ENCODE peak calls at places on chromosomes 16 and 17, in ten cellular contexts. S is astrocyte, P is DND-41, E is neural progenitor cell, Z is PC-3, M is adipocyte, D is mesendoderm, J is GM23248, C is IMR-90, O is SK-N-SH. T is an unnamed sample.

GRCh38 chr16:66041907-66042306 is 324.6 kb upstream of the CDH5 start:
- DNase-seq in S (no peak), P (no peak), E (no peak), Z (no peak), M (no peak), D (no peak), J (no peak), C (no peak), O (no peak), T (no peak)

GRCh38 chr17:82287849-82288601 is 14.5 kb upstream of the CSNK1D start:
- DNase-seq in S (peak), P (no peak), E (no peak), Z (peak), M (peak), D (no peak), J (no peak), C (peak), O (no peak), T (peak)

GRCh38 chr17:42585353-42585752 is 7.8 kb upstream of the PSMC3IP start:
- DNase-seq in S (no peak), P (no peak), E (no peak), Z (no peak), M (peak), D (no peak), J (no peak), C (no peak), O (no peak), T (no peak)

GRCh38 chr16:56611281-56611833 is 3.0 kb downstream of the MT2A start:
- DNase-seq in S (peak), P (no peak), E (no peak), Z (no peak), M (peak), D (no peak), J (peak), C (peak), O (no peak), T (peak)

GRCh38 chr17:72576289-72576759 is 455.5 kb downstream of the SOX9 start:
- DNase-seq in S (no peak), P (no peak), E (peak), Z (no peak), M (no peak), D (peak), J (no peak), C (no peak), O (no peak), T (no peak)

GRCh38 chr17:59754547-59754946 is 47.1 kb downstream of the VMP1 start:
- DNase-seq in S (peak), P (peak), E (no peak), Z (peak), M (peak), D (peak), J (peak), C (peak), O (no peak), T (peak)

GRCh38 chr16:11418506-11418905 is 73.2 kb downstream of the RMI2 start:
- DNase-seq in S (peak), P (no peak), E (no peak), Z (no peak), M (no peak), D (no peak), J (no peak), C (no peak), O (no peak), T (no peak)

GRCh38 chr17:6420173-6420641 is 14.7 kb downstream of the AIPL1 start:
- DNase-seq in S (no peak), P (no peak), E (peak), Z (peak), M (peak), D (peak), J (peak), C (peak), O (no peak), T (no peak)

GRCh38 chr17:3385869-3386816 is at the start of gene OR3A2:
- DNase-seq in S (no peak), P (no peak), E (peak), Z (no peak), M (no peak), D (peak), J (no peak), C (no peak), O (no peak), T (no peak)

GRCh38 chr17:82832881-82833475 is 6.8 kb downstream of the ZNF750 start:
- DNase-seq in S (no peak), P (no peak), E (no peak), Z (no peak), M (no peak), D (no peak), J (no peak), C (no peak), O (no peak), T (no peak)

GRCh38 chr16:89318871-89319627 is 101.5 kb downstream of the ZNF778 start:
- DNase-seq in S (no peak), P (no peak), E (no peak), Z (no peak), M (no peak), D (no peak), J (no peak), C (no peak), O (no peak), T (no peak)

GRCh38 chr16:48323783-48324775 is 61.1 kb downstream of the SIAH1 start:
- DNase-seq in S (no peak), P (no peak), E (no peak), Z (no peak), M (peak), D (no peak), J (peak), C (peak), O (no peak), T (no peak)

GRCh38 chr17:78535285-78536197 is 41.7 kb downstream of the DNAH17 start:
- DNase-seq in S (no peak), P (no peak), E (no peak), Z (peak), M (no peak), D (no peak), J (no peak), C (no peak), O (no peak), T (no peak)

GRCh38 chr17:1733759-1734158 is 8.9 kb upstream of the SERPINF2 start:
- DNase-seq in S (no peak), P (no peak), E (no peak), Z (no peak), M (no peak), D (no peak), J (no peak), C (no peak), O (peak), T (no peak)

GRCh38 chr17:74360993-74361612 is 565 bp downstream of the BTBD17 start:
- DNase-seq in S (no peak), P (no peak), E (peak), Z (no peak), M (no peak), D (peak), J (no peak), C (peak), O (no peak), T (no peak)

GRCh38 chr17:58328195-58329034 is at the start of gene TSPOAP1:
- DNase-seq in S (no peak), P (peak), E (peak), Z (no peak), M (no peak), D (peak), J (no peak), C (no peak), O (peak), T (no peak)

GRCh38 chr17:51860934-51861561 is 297.5 kb downstream of the CA10 start:
- DNase-seq in S (no peak), P (peak), E (peak), Z (peak), M (no peak), D (peak), J (peak), C (no peak), O (peak), T (no peak)

GRCh38 chr16:72244853-72245252 is 72.9 kb upstream of the PMFBP1 start:
- DNase-seq in S (no peak), P (no peak), E (no peak), Z (no peak), M (no peak), D (no peak), J (no peak), C (no peak), O (no peak), T (no peak)

GRCh38 chr17:27602721-27603445 is 28.1 kb upstream of the LGALS9 start:
- DNase-seq in S (no peak), P (peak), E (peak), Z (peak), M (peak), D (peak), J (peak), C (peak), O (peak), T (peak)

GRCh38 chr17:69090365-69090764 is 29.6 kb upstream of the ABCA9 start:
- DNase-seq in S (no peak), P (no peak), E (no peak), Z (no peak), M (no peak), D (no peak), J (peak), C (no peak), O (no peak), T (no peak)

GRCh38 chr17:63246344-63246743 is 199.8 kb downstream of the CYB561 start:
- DNase-seq in S (peak), P (no peak), E (no peak), Z (no peak), M (peak), D (no peak), J (peak), C (peak), O (peak), T (no peak)

GRCh38 chr16:6689643-6690042 is 643.0 kb upstream of the RBFOX1 start:
- DNase-seq in S (no peak), P (no peak), E (peak), Z (no peak), M (no peak), D (no peak), J (no peak), C (no peak), O (no peak), T (no peak)

GRCh38 chr16:48895142-48895541 is 285.2 kb upstream of the N4BP1 start:
- DNase-seq in S (no peak), P (peak), E (peak), Z (no peak), M (no peak), D (no peak), J (no peak), C (no peak), O (no peak), T (no peak)

GRCh38 chr16:10309271-10309932 is 76.5 kb upstream of the ATF7IP2 start:
- DNase-seq in S (no peak), P (no peak), E (no peak), Z (no peak), M (no peak), D (no peak), J (no peak), C (no peak), O (no peak), T (no peak)

GRCh38 chr16:10314811-10315210 is 71.0 kb upstream of the ATF7IP2 start:
- DNase-seq in S (peak), P (no peak), E (no peak), Z (peak), M (peak), D (peak), J (peak), C (no peak), O (peak), T (no peak)

GRCh38 chr16:10312023-10312422 is 73.8 kb upstream of the ATF7IP2 start:
- DNase-seq in S (no peak), P (no peak), E (no peak), Z (no peak), M (no peak), D (no peak), J (no peak), C (no peak), O (no peak), T (no peak)

GRCh38 chr16:10314317-10314716 is 71.5 kb upstream of the ATF7IP2 start:
- DNase-seq in S (no peak), P (no peak), E (no peak), Z (no peak), M (no peak), D (no peak), J (no peak), C (no peak), O (no peak), T (no peak)

GRCh38 chr16:10312784-10313724 is 72.8 kb upstream of the ATF7IP2 start:
- DNase-seq in S (no peak), P (no peak), E (no peak), Z (no peak), M (no peak), D (no peak), J (no peak), C (no peak), O (no peak), T (no peak)
- H3K9ac ChIP-seq in S (no peak), P (no peak), E (no peak), Z (no peak), M (no peak), D (no peak), J (no peak), C (no peak), O (no peak), T (no peak)

GRCh38 chr17:48593126-48593829 is at the start of gene HOXB5:
- DNase-seq in S (peak), P (no peak), E (no peak), Z (no peak), M (no peak), D (peak), J (peak), C (peak), O (no peak), T (no peak)
- H3K9ac ChIP-seq in S (peak), P (no peak), E (no peak), Z (no peak), M (peak), D (peak), J (peak), C (peak), O (no peak), T (no peak)

DNA sequence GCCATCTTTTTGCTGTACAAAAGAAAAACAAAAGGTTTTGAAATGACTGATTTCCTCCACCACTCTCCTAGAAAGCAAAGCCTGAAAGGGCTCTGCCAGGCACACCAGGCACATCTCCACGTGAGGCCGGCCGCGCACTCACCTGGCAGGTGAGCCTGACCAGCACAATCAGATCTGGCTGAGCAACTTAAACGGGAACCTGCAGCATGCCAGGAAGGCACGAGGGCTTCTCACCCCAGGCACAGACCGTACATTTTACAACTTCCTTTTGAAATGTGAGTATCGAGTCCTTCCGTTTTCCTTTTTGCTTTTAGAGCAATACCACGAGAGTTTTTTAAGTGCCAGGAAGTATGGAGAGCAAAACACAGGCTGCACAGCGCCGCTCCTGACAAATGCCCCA is 22.5 kb downstream of the SLC38A10 start:
- DNase-seq in S (no peak), P (no peak), E (no peak), Z (no peak), M (no peak), D (no peak), J (no peak), C (no peak), O (no peak), T (no peak)
- H3K9ac ChIP-seq in S (no peak), P (no peak), E (no peak), Z (no peak), M (no peak), D (no peak), J (no peak), C (no peak), O (no peak), T (no peak)

GRCh38 chr17:10295728-10296343 is 77.0 kb downstream of the MYH13 start:
- DNase-seq in S (no peak), P (peak), E (peak), Z (peak), M (peak), D (peak), J (peak), C (peak), O (peak), T (no peak)
- H3K9ac ChIP-seq in S (no peak), P (no peak), E (no peak), Z (no peak), M (no peak), D (no peak), J (no peak), C (no peak), O (no peak), T (no peak)

GRCh38 chr16:68386628-68387027 is 61.7 kb downstream of the SMPD3 start:
- DNase-seq in S (no peak), P (no peak), E (no peak), Z (no peak), M (no peak), D (no peak), J (no peak), C (no peak), O (peak), T (no peak)
- H3K9ac ChIP-seq in S (no peak), P (no peak), E (no peak), Z (no peak), M (no peak), D (no peak), J (no peak), C (no peak), O (no peak), T (no peak)

DNA sequence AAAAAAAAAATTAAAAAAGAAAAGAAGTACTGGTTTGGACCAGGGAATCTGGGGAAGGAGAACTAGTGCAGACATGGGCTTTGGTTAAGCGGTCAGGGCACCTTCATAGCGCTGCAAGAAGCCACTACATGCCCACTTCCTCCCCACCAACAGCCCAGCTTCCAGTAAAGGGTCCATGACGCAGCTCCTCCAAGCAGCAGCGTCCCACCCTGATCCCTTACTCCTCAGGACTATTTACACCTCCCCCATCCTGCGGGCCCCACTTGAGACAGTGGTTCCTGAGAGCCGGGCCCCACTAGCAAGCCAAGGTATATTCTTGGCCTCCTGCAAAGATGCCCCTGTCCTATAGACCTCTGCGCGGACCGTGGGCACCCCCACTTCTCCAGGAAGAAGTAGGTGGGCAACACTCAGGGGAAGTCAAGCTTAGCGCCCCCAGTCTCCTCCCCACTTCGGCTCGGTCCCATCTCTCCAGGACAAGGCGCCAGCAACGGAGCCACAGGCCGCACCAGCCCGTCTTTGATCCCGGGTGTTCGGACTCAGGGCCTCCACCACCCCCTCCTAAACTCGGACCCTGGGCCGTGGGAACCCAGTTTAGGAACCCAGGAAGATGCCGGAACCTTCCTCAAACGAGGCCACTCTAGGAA is 913 bp upstream of the PRR14 start:
- DNase-seq in S (no peak), P (peak), E (no peak), Z (no peak), M (no peak), D (no peak), J (no peak), C (no peak), O (no peak), T (no peak)
- H3K9ac ChIP-seq in S (peak), P (peak), E (no peak), Z (no peak), M (peak), D (peak), J (peak), C (peak), O (no peak), T (peak)